ENCODE peak calls at places on chromosomes 16 and 17, in six cellular contexts. G, Z, Y, J, O and K are unnamed samples.
A peak's percentile ranks its signal among the peaks of the same experiment; 100 is the strongest.

GRCh38 chr17:31564291-31564690 is 172.8 kb downstream of the RAB11FIP4 start:
- DNase-seq in G (no peak), Z (no peak), Y (no peak), J (no peak), O (no peak), K (no peak)

GRCh38 chr17:11712445-11712844 is 114.2 kb downstream of the DNAH9 start:
- DNase-seq in G (no peak), Z (no peak), Y (no peak), J (no peak), O (no peak), K (no peak)

GRCh38 chr17:83190601-83191387 is 111.4 kb downstream of the METRNL start:
- DNase-seq in G (no peak), Z (peak; percentile 41), Y (no peak), J (no peak), O (no peak), K (no peak)

GRCh38 chr17:76475302-76475701 is 7.9 kb downstream of the AANAT start:
- DNase-seq in G (no peak), Z (no peak), Y (no peak), J (no peak), O (no peak), K (no peak)

GRCh38 chr16:3023415-3023668 is 400 bp downstream of the HCFC1R1 start:
- DNase-seq in G (no peak), Z (no peak), Y (peak; percentile 57), J (no peak), O (peak; percentile 73), K (no peak)

GRCh38 chr17:83057793-83058477 is 21.5 kb upstream of the METRNL start:
- DNase-seq in G (no peak), Z (no peak), Y (no peak), J (no peak), O (no peak), K (no peak)

GRCh38 chr17:38893612-38894011 is 23.8 kb downstream of the LASP1 start:
- DNase-seq in G (peak; percentile 78), Z (peak; percentile 62), Y (no peak), J (no peak), O (peak; percentile 40), K (no peak)

GRCh38 chr17:74181341-74181740 is 22.1 kb upstream of the RPL38 start:
- DNase-seq in G (no peak), Z (peak; percentile 15), Y (no peak), J (no peak), O (no peak), K (peak; percentile 21)

GRCh38 chr17:80101946-80102706 is 745 bp downstream of the GAA start:
- DNase-seq in G (peak; percentile 20), Z (no peak), Y (no peak), J (no peak), O (peak; percentile 11), K (no peak)

GRCh38 chr17:59451706-59452105 is 113.7 kb upstream of the DHX40 start:
- DNase-seq in G (no peak), Z (no peak), Y (peak; percentile 9), J (no peak), O (no peak), K (no peak)

GRCh38 chr17:199195-199604 is 17.8 kb upstream of the DOC2B start:
- DNase-seq in G (no peak), Z (peak; percentile 15), Y (no peak), J (no peak), O (peak; percentile 32), K (no peak)

GRCh38 chr17:30344283-30345088 is 10.6 kb upstream of the TMIGD1 start:
- DNase-seq in G (peak; percentile 62), Z (peak; percentile 68), Y (peak; percentile 65), J (peak; percentile 66), O (peak; percentile 97), K (no peak)

GRCh38 chr17:64095144-64095882 is 34.6 kb downstream of the ERN1 start:
- DNase-seq in G (no peak), Z (no peak), Y (no peak), J (no peak), O (no peak), K (peak; percentile 71)

GRCh38 chr17:76054112-76054476 is 18.2 kb downstream of the SRP68 start:
- DNase-seq in G (no peak), Z (no peak), Y (peak; percentile 71), J (no peak), O (no peak), K (no peak)